ENCODE peak calls at places on chromosomes 16 and 17, in nine cellular contexts. E is transverse colon, S is sigmoid colon, D is stomach, R is ovary, M is tibial nerve, H is A549, W is H1, N is upper lobe of left lung. J is an unnamed sample.
A peak's percentile ranks its signal among the peaks of the same experiment; 100 is the strongest.

GRCh38 chr16:8096211-8096610 is 494.1 kb downstream of the TMEM114 start:
- DNase-seq in E (no peak), S (no peak), D (no peak), R (no peak), M (no peak), H (no peak), W (no peak), N (no peak), J (no peak)

GRCh38 chr16:73124665-73125064 is 76.7 kb upstream of the ZFHX3 start:
- DNase-seq in E (no peak), S (no peak), D (no peak), R (no peak), M (no peak), H (no peak), W (no peak), N (no peak), J (no peak)

GRCh38 chr16:56041556-56042140 is 149.6 kb upstream of the GNAO1 start:
- DNase-seq in E (peak; percentile 14), S (no peak), D (no peak), R (no peak), M (no peak), H (peak; percentile 6), W (peak; percentile 31), N (no peak), J (no peak)

GRCh38 chr17:79624658-79625478 is 14.0 kb upstream of the RBFOX3 start:
- DNase-seq in E (peak; percentile 7), S (peak; percentile 38), D (no peak), R (no peak), M (no peak), H (no peak), W (no peak), N (no peak), J (peak; percentile 52)

GRCh38 chr17:48100591-48101011 is 677 bp downstream of the CBX1 start:
- DNase-seq in E (peak; percentile 54), S (peak; percentile 81), D (peak; percentile 46), R (no peak), M (no peak), H (peak; percentile 71), W (peak; percentile 71), N (no peak), J (no peak)

GRCh38 chr17:77042688-77043330 is 98.0 kb upstream of the SEC14L1 start:
- DNase-seq in E (no peak), S (no peak), D (no peak), R (no peak), M (no peak), H (no peak), W (no peak), N (no peak), J (no peak)

GRCh38 chr17:63751806-63752205 is 10.2 kb upstream of the STRADA start:
- DNase-seq in E (no peak), S (no peak), D (no peak), R (no peak), M (no peak), H (no peak), W (no peak), N (no peak), J (no peak)

GRCh38 chr16:29911676-29912010 is 11.4 kb downstream of the ASPHD1 start:
- DNase-seq in E (no peak), S (no peak), D (no peak), R (no peak), M (no peak), H (no peak), W (no peak), N (peak; percentile 75), J (no peak)

DNA sequence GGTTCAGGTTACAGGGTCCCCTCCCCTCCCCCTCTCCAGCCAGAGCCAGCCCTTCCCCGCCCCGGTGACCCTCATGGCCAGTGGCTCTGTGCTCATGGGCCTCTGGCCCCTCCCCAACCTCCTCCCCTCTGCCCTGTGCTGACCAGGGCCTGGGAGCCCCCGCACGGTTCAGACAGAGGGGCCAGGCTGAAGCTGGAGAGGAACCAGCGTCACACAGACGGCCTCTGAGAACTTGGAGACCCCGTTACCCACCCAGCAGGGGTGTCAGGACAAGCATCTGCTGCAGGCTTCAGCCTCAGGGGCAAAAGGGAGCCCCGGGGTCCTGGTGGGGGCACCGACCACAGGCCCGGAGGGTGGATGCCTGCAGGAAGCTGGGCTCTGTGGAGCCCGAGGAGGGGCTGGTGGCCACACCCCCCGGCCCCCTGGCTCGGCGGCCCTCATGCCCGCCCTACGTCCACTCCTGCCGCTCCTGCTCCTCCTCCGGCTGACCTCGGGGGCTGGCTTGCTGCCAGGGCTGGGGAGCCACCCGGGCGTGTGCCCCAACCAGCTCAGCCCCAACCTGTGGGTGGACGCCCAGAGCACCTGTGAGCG is at the start of gene WFIKKN1:
- DNase-seq in E (no peak), S (no peak), D (peak; percentile 71), R (peak; percentile 57), M (no peak), H (no peak), W (no peak), N (peak; percentile 90), J (peak; percentile 72)
- TF ChIP-seq EP300 in E (no peak), S (no peak), D (no peak), R (no peak), M (no peak), H (no peak), W (peak; percentile 24), N (no peak), J (no peak)

GRCh38 chr16:3256876-3257465 is 538 bp upstream of the MEFV start:
- DNase-seq in E (no peak), S (no peak), D (no peak), R (no peak), M (no peak), H (no peak), W (no peak), N (no peak), J (no peak)

GRCh38 chr16:3259829-3260228 is 3.4 kb upstream of the MEFV start:
- DNase-seq in E (no peak), S (no peak), D (no peak), R (no peak), M (no peak), H (no peak), W (no peak), N (no peak), J (no peak)

GRCh38 chr16:3262517-3262916 is 6.1 kb upstream of the MEFV start:
- DNase-seq in E (no peak), S (no peak), D (no peak), R (no peak), M (no peak), H (no peak), W (no peak), N (no peak), J (no peak)

GRCh38 chr16:3256146-3256875 is at the start of gene MEFV:
- DNase-seq in E (peak; percentile 9), S (no peak), D (no peak), R (no peak), M (no peak), H (no peak), W (no peak), N (peak; percentile 61), J (no peak)

DNA sequence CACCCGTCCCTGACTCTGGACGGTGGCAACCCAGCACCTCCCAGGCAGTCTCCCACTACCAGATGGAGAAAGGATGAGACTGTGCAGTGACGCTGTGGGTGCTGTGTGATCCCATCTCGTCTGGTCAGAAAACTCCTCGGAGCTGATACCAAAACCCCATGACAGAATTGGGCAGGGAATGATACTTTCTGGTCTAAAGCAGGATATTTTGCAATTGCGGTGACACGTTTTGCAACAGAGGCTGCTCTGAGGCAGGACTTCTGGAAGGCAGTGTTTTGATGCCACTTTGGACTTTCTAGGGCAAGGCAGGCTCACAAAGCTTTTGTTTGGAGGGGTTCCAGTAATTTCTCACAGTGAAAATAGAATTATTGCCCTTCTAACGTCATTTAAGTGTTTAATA is 2.7 kb upstream of the MEFV start:
- DNase-seq in E (peak; percentile 21), S (peak; percentile 68), D (peak; percentile 43), R (no peak), M (no peak), H (no peak), W (no peak), N (no peak), J (no peak)
- TF ChIP-seq POLR2A in E (no peak), S (no peak), D (no peak), R (no peak), M (no peak), H (no peak), W (no peak), N (no peak), J (no peak)

GRCh38 chr17:14143678-14144077 is 74.4 kb downstream of the COX10 start:
- DNase-seq in E (peak; percentile 17), S (no peak), D (peak; percentile 47), R (no peak), M (no peak), H (no peak), W (no peak), N (no peak), J (no peak)
- TF ChIP-seq EP300 in E (no peak), S (no peak), D (no peak), R (no peak), M (no peak), H (no peak), W (no peak), N (no peak), J (no peak)

GRCh38 chr17:12021604-12022003 is 927 bp downstream of the MAP2K4 start:
- DNase-seq in E (no peak), S (no peak), D (no peak), R (no peak), M (no peak), H (no peak), W (no peak), N (no peak), J (no peak)

GRCh38 chr17:12022310-12022709 is 1.6 kb downstream of the MAP2K4 start:
- DNase-seq in E (no peak), S (no peak), D (no peak), R (no peak), M (no peak), H (no peak), W (no peak), N (no peak), J (no peak)

GRCh38 chr17:12024332-12024731 is 3.7 kb downstream of the MAP2K4 start:
- DNase-seq in E (no peak), S (no peak), D (no peak), R (no peak), M (no peak), H (peak; percentile 71), W (no peak), N (no peak), J (no peak)

DNA sequence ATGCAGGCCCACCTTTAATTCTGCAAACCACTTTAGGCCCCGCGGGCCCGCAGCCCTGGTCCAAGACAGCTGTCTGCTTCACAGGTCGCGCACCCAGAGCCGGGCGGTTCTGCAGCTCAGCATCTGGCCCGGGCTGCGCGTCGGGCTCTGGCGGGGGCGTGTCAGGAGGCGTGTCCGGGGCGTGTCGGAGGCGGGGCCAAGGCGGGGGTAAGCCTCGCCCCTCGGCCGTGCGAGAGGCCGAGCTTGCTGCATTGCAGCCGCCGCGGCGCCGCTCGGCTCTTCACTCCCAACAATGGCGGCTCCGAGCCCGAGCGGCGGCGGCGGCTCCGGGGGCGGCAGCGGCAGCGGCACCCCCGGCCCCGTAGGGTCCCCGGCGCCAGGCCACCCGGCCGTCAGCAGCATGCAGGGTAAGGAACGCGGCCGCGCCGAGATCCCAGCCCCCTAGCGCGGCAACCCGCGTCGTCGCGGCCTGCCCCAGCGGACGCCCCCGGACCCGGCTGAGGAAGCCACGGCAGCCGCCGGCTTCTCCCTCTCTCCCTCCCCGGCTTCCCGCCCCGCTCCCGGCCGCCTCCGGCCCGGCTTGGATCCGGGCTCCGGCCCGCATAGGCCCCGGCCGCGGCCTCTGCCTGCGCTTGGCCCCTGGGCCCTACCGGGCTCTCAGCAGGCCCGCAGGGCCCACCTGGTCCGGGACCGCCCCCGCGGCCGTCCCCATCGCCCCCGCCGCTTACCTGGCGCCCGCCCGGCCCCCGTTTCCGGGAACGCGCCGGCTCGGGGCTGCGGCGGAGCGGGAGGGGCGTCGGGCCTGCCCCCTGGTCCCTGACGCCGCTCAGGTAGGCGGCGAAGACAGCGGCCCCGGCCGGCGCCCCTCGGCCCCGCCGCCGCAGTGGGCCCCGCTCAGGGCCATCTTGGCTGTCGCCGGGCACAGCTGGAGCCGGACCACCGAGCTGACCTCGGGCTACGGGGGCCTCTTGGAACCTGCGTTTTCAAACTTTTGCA is at the start of gene MAP2K4:
- DNase-seq in E (peak; percentile 95), S (peak; percentile 95), D (peak; percentile 94), R (peak; percentile 90), M (peak; percentile 84), H (peak; percentile 86), W (peak; percentile 83), N (peak; percentile 100), J (peak; percentile 94)
- TF ChIP-seq POLR2A in E (peak; percentile 62), S (no peak), D (peak; percentile 27), R (peak; percentile 68), M (peak; percentile 91), H (peak; percentile 90), W (peak; percentile 97), N (peak; percentile 95), J (peak; percentile 87)

J was measured in suprapubic skin.